ENCODE peak calls at places on chromosomes 4 and X, in four cellular contexts. C, T, X and Q are unnamed samples. For H3K36me3, the result is how much of the 10 kb centered on the place peaks cover.

GRCh38 chr4:38275331-38275821 is 315.2 kb downstream of the PTTG2 start:
- DNase-seq in X (no peak), C (no peak), T (no peak), Q (peak)

GRCh38 chrX:72576161-72576896 is 3.7 kb upstream of the HDAC8 start:
- DNase-seq in T (peak), X (no peak), C (no peak), Q (peak)

GRCh38 chr4:52376107-52376704 is 282.9 kb downstream of the USP46 start:
- DNase-seq in C (no peak), T (peak), X (peak), Q (peak)

GRCh38 chr4:15805583-15806517 is 27.7 kb downstream of the CD38 start:
- DNase-seq in X (peak), C (no peak), T (peak), Q (peak)

GRCh38 chr4:53507671-53508286 is 83.5 kb downstream of the LNX1 start:
- DNase-seq in C (no peak), X (no peak), T (peak), Q (no peak)

GRCh38 chrX:110684653-110685052 is 111.0 kb downstream of the CHRDL1 start:
- DNase-seq in T (no peak), C (no peak), X (no peak), Q (peak)

GRCh38 chr4:137735561-137736104 is 203.3 kb upstream of the PCDH18 start:
- DNase-seq in C (no peak), X (no peak), T (no peak), Q (no peak)

GRCh38 chr4:163679189-163679588 is 184.7 kb downstream of the TMA16 start:
- DNase-seq in T (peak), C (no peak), X (no peak), Q (peak)

GRCh38 chr4:69493515-69493914 is 2.2 kb downstream of the UGT2B4 start:
- DNase-seq in C (no peak), X (no peak), T (no peak), Q (no peak)

GRCh38 chr4:175891863-175892262 is 79.8 kb upstream of the GPM6A start:
- DNase-seq in T (peak), X (peak), C (no peak), Q (no peak)

GRCh38 chr4:80263541-80264351 is 2.7 kb upstream of the FGF5 start:
- DNase-seq in C (no peak), X (no peak), T (no peak), Q (no peak)

GRCh38 chrX:107632291-107632690 is 4.0 kb downstream of the PRPS1 start:
- DNase-seq in T (no peak), C (no peak), X (no peak), Q (peak)

GRCh38 chr4:116599859-116600258 is 485.5 kb downstream of the TRAM1L1 start:
- DNase-seq in T (no peak), X (no peak), C (peak), Q (no peak)

GRCh38 chr4:175054980-175055379 is 136.8 kb downstream of the ADAM29 start:
- DNase-seq in X (no peak), C (peak), T (no peak), Q (no peak)

GRCh38 chr4:3792813-3793212 is 26.6 kb downstream of the ADRA2C start:
- DNase-seq in T (no peak), C (peak), X (no peak), Q (no peak)

GRCh38 chrX:48616575-48616974 is 19.3 kb downstream of the WDR13 start:
- DNase-seq in X (no peak), T (no peak), C (no peak), Q (no peak)

GRCh38 chr4:101238706-101239105 is 108.6 kb downstream of the PPP3CA start:
- DNase-seq in X (no peak), T (peak), C (no peak), Q (no peak)

GRCh38 chrX:26203556-26203955 is 11.3 kb downstream of the MAGEB6 start:
- DNase-seq in T (no peak), X (no peak), C (no peak), Q (no peak)

GRCh38 chr4:76589402-76589801 is 154.4 kb downstream of the SHROOM3 start:
- DNase-seq in T (peak), X (no peak), C (no peak), Q (peak)

GRCh38 chr4:75058486-75058885 is 125.6 kb downstream of the PARM1 start:
- DNase-seq in X (no peak), C (no peak), T (no peak), Q (peak)

GRCh38 chrX:15947648-15948317 is 93.2 kb upstream of the AP1S2 start:
- DNase-seq in X (peak), C (peak), T (peak), Q (no peak)

GRCh38 chrX:106415276-106415895 is 196.4 kb upstream of the RADX start:
- DNase-seq in T (peak), C (no peak), X (peak), Q (peak)

GRCh38 chrX:50594788-50595187 is 124.2 kb upstream of the DGKK start:
- DNase-seq in C (peak), X (no peak), T (no peak), Q (no peak)

GRCh38 chr4:150244600-150244999 is 166.4 kb downstream of the DCLK2 start:
- DNase-seq in X (no peak), C (no peak), T (peak), Q (no peak)

GRCh38 chrX:24110049-24110448 is 39.5 kb upstream of the ZFX start:
- DNase-seq in C (no peak), T (no peak), X (no peak), Q (no peak)

GRCh38 chr4:56102581-56102980 is 153.8 kb downstream of the CEP135 start:
- DNase-seq in C (no peak), X (no peak), T (no peak), Q (no peak)

GRCh38 chr4:19748470-19748869 is 503.2 kb upstream of the SLIT2 start:
- DNase-seq in T (peak), X (no peak), C (no peak), Q (no peak)

GRCh38 chr4:145279122-145279960 is 99.0 kb upstream of the OTUD4 start:
- DNase-seq in C (no peak), X (no peak), T (peak), Q (peak)

GRCh38 chrX:135713795-135714194 is 356 bp downstream of the CT45A1 start:
- DNase-seq in T (no peak), X (no peak), C (no peak), Q (no peak)

GRCh38 chr4:99572527-99573240 is 1.9 kb upstream of the MTTP start:
- DNase-seq in T (peak), X (no peak), C (no peak), Q (no peak)

GRCh38 chrX:66018585-66019309 is 21.1 kb downstream of the VSIG4 start:
- DNase-seq in C (no peak), X (no peak), T (no peak), Q (no peak)

DNA sequence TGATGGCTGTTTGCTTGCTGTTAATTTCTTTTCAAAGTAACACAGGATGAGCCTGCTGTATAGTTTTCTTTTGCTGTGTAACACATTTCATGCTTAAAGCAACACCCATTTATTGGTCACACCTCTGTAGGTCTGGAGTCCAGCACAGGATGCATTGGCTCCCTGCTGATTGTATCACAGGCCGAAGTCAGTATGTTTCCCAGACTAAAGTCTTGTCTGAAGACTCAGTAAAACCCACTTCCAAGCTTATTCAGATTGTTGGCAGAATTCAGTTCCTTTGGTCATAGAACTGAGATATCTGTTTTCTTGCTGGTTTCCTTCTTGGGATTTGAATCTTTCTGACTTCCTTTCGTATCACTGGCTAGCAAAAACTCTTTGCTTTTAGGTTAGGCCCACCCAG is 54.3 kb downstream of the LRP2BP start:
- DNase-seq in T (no peak), X (no peak), C (no peak), Q (no peak)
- H3K36me3 ChIP-seq in T (under half), X (under half), C (under half), Q (under half)

GRCh38 chr4:184649971-184650855 is 675 bp downstream of the PRIMPOL start:
- DNase-seq in C (no peak), X (peak), T (peak), Q (peak)

GRCh38 chr4:184647391-184648101 is 1.7 kb downstream of the CASP3 start:
- DNase-seq in X (no peak), C (no peak), T (peak), Q (no peak)

GRCh38 chr4:184651899-184652298 is 2.4 kb downstream of the PRIMPOL start:
- DNase-seq in X (no peak), T (no peak), C (no peak), Q (no peak)

GRCh38 chr4:184648220-184649025 is 824 bp downstream of the CASP3 start:
- DNase-seq in X (peak), C (no peak), T (peak), Q (peak)

DNA sequence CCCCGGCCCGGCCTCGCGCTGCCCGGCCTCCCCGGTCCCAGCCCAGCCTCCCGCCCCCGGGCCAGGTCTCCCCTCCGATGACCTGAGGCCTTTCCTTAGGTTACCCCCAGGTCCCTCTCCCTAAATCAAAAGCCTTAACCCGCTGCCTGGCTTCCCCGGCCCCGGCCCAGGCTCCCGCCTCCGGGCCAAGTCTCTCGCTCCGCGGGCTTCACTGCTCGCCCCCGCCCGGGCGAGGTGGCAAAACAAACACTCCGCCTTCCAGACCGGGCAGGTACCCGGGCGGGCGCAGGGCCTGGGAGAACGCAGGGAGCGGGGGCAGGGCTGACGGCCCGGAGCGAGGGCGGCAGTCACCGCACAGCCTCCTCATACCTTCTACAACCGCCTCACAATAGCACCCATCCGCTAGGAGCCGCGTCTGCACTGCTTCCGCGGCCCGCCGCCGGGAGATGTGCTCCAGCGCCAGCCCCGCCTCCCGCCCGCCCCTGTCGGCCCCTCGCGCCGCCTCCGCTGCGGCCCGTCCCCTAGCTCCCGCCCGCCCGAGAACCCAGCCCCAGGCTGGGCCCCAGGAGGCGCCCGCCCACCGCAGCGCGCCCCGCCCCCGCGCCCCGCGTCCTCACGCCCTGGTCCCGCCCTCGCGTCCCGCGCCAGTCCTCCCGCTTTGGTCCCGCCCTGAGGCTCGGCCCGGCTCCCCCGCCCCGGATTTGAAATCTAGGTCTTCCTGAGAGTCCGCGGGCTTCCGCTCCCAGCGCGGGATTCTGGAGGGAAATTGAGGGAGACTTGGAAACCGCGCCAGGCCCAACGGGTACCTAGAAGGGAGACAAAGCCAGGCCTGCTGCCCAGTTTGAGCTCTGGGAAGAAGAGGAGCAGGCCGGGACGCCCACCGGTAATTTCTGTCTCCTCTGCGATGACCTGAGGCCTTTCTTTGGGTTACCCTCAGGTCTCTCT is at the start of the genes CASP3 and PRIMPOL:
- DNase-seq in X (peak), C (peak), T (peak), Q (peak)
- H4K8ac ChIP-seq in X (peak), C (peak), T (peak), Q (peak)

GRCh38 chrX:45187731-45188130 is 12.9 kb downstream of the DIPK2B start:
- DNase-seq in X (no peak), T (no peak), C (no peak), Q (no peak)
- H3K4me3 ChIP-seq in X (no peak), T (peak), C (no peak), Q (no peak)

GRCh38 chr4:1230971-1231636 is 17.8 kb downstream of the CTBP1 start:
- DNase-seq in T (no peak), C (no peak), X (no peak), Q (peak)

GRCh38 chr4:1227817-1228216 is 21.1 kb downstream of the CTBP1 start:
- DNase-seq in X (no peak), C (no peak), T (no peak), Q (no peak)

GRCh38 chr4:1231637-1232360 is 17.1 kb downstream of the CTBP1 start:
- DNase-seq in X (no peak), T (no peak), C (no peak), Q (peak)

GRCh38 chr4:1230316-1230715 is 18.6 kb downstream of the CTBP1 start:
- DNase-seq in X (no peak), T (no peak), C (no peak), Q (no peak)

GRCh38 chr4:1229117-1229849 is 19.6 kb downstream of the CTBP1 start:
- DNase-seq in C (no peak), X (no peak), T (no peak), Q (no peak)
- H3K36me3 ChIP-seq in C (under half), X (half or more), T (half or more), Q (half or more)

GRCh38 chr4:31015123-31015522 is 295.0 kb downstream of the PCDH7 start:
- DNase-seq in T (no peak), C (no peak), X (no peak), Q (no peak)

GRCh38 chr4:31020363-31020762 is 300.2 kb downstream of the PCDH7 start:
- DNase-seq in X (no peak), C (no peak), T (no peak), Q (no peak)

GRCh38 chr4:31021008-31021407 is 300.8 kb downstream of the PCDH7 start:
- DNase-seq in X (no peak), T (no peak), C (no peak), Q (no peak)

DNA sequence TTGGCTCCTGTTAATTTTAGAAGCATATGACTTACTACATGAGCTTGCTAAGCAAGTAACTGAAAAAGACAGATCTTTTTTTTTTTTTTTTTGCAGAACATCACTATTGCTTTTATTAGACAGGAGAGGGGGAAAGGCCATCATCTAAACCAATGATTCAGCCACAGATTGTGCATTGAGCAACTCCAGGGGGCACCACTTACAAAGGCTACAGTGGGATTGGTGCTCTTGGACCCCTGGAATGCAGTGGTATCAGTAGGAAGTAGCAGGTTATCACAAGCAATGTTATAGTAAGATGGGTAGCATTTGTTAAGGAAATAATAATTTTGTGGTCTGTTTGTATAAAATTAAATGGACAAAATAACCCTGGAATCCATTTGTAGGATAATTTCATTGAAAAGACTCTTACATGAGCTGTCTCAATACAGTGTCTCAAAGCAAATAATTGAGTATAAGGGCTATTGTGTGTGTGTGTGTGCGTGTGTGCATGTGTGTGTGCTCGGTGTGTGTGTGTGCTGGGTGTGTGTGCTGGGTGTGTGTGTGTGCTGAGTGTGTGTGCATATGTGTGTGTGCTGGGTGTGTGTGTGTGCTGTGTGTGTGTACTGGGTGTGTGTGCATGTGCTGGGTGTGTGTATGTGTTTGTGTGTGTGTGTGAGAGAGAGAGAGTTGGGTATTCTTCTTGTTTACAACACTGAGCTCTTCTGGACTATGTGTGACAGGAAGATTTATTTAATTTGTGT is 296.3 kb downstream of the PCDH7 start:
- DNase-seq in T (no peak), C (no peak), X (no peak), Q (no peak)
- H4K8ac ChIP-seq in T (no peak), C (no peak), X (peak), Q (no peak)

DNA sequence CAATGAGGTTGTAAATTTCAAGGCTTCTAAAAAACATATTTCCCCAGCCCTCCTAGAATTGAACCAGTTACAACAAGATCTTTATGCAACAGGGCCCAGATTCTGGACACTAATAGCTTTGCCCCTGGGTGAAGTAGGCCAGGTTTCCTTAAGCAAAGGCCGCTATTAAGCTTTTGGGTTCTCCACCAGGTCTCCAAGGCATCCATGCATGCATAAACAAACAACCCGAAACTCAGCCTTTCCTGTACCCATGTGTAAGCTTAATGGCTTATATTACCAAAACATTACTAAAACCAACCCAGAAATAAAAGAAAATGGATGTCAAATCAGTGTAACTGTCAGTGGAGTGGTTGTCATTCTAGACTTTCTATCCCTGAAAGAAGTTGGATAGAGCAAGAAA is 137.1 kb downstream of the ARHGAP6 start:
- DNase-seq in X (no peak), T (no peak), C (no peak), Q (no peak)
- H3K4me3 ChIP-seq in X (no peak), T (no peak), C (no peak), Q (no peak)

GRCh38 chr4:17811078-17811603 is 362 bp downstream of the NCAPG start:
- DNase-seq in X (no peak), C (no peak), T (no peak), Q (no peak)
- H3K36me3 ChIP-seq in X (half or more), C (under half), T (under half), Q (under half)

GRCh38 chr4:86011117-86011516 is 348.7 kb downstream of the MAPK10 start:
- DNase-seq in T (peak), C (no peak), X (no peak), Q (peak)
- H4K8ac ChIP-seq in T (no peak), C (no peak), X (no peak), Q (no peak)

DNA sequence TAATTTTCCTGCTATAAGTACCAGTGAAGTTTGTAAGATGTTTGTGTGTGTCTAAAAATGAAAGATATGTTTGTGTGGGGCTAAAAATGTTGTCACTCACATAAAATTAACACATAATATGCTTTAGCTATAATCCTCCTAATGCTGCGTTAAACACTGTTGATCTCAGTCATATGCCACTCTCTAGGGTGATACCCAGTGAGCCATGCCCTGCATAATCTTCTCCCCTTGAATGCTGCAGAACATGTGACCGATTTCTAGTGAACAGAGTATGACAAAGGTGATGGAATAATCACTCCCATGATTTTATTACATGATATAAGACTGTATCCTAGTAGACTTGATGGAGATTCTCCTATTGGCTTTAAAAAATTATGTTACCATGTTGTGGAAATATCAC is 119.1 kb upstream of the EPHA5 start:
- DNase-seq in X (no peak), T (no peak), C (no peak), Q (no peak)
- H3K4me3 ChIP-seq in X (no peak), T (no peak), C (no peak), Q (no peak)

GRCh38 chr4:70956570-70957210 is 36.8 kb upstream of the DCK start:
- DNase-seq in C (no peak), X (no peak), T (no peak), Q (no peak)

GRCh38 chr4:70954032-70954431 is 39.4 kb upstream of the DCK start:
- DNase-seq in X (no peak), C (no peak), T (peak), Q (no peak)

GRCh38 chr4:70958681-70959080 is 34.8 kb upstream of the DCK start:
- DNase-seq in C (no peak), X (no peak), T (peak), Q (no peak)
- H3K36me3 ChIP-seq in C (under half), X (half or more), T (under half), Q (under half)